ENCODE peak calls at places on chromosomes 6 and 20, in six cellular contexts. S is SK-N-MC, Q is HS-5, B is A549, W is heart left ventricle, F is GM23338. T is an unnamed sample.

GRCh38 chr6:159935633-159936032 is 33.2 kb upstream of the IGF2R start:
- DNase-seq in S (no peak), Q (no peak), B (no peak), W (no peak), F (no peak), T (no peak)

GRCh38 chr6:53786832-53787231 is 8.0 kb upstream of the LRRC1 start:
- DNase-seq in S (no peak), Q (no peak), B (no peak), W (no peak), F (no peak), T (no peak)

GRCh38 chr20:4216866-4217265 is 201.5 kb upstream of the RNF24 start:
- DNase-seq in S (no peak), Q (no peak), B (no peak), W (no peak), F (no peak), T (no peak)

GRCh38 chr6:166121721-166122120 is 45.9 kb downstream of the TBXT start:
- DNase-seq in S (no peak), Q (no peak), B (no peak), W (no peak), F (peak), T (no peak)

GRCh38 chr6:1611322-1611571 is 1.5 kb downstream of the FOXC1 start:
- DNase-seq in S (no peak), Q (no peak), B (peak), W (no peak), F (peak), T (no peak)

GRCh38 chr6:139291813-139292619 is at the start of gene TXLNB:
- DNase-seq in S (no peak), Q (no peak), B (no peak), W (peak), F (peak), T (peak)

GRCh38 chr6:13507306-13507855 is 20.0 kb upstream of the GFOD1 start:
- DNase-seq in S (no peak), Q (no peak), B (no peak), W (no peak), F (no peak), T (no peak)

GRCh38 chr20:17314262-17314661 is 87.4 kb downstream of the PCSK2 start:
- DNase-seq in S (peak), Q (no peak), B (no peak), W (no peak), F (no peak), T (no peak)

GRCh38 chr20:58470336-58470978 is 44.7 kb downstream of the APCDD1L start:
- DNase-seq in S (no peak), Q (no peak), B (no peak), W (no peak), F (no peak), T (no peak)